ENCODE peak calls at places on chromosomes 3 and 15, in ten cellular contexts. W, O, G, A, Z, D, X, K, V and R are unnamed samples.

GRCh38 chr3:195548046-195548445 is 4.9 kb upstream of the PPP1R2 start:
- DNase-seq in W (no peak), O (no peak), G (no peak), A (no peak), Z (no peak), D (no peak), X (no peak), K (no peak), V (no peak), R (no peak)

GRCh38 chr3:122621112-122621511 is 43.7 kb downstream of the PARP15 start:
- DNase-seq in W (no peak), O (peak), G (no peak), A (no peak), Z (no peak), D (no peak), X (no peak), K (no peak), V (no peak), R (peak)

GRCh38 chr15:29216955-29217354 is 52.7 kb downstream of the NSMCE3 start:
- DNase-seq in W (no peak), O (no peak), G (no peak), A (no peak), Z (no peak), D (no peak), X (no peak), K (no peak), V (no peak), R (no peak)

GRCh38 chr3:10945683-10946287 is 46.8 kb upstream of the SLC6A1 start:
- DNase-seq in W (peak), O (peak), G (peak), A (peak), Z (no peak), D (peak), X (peak), K (peak), V (peak), R (peak)

GRCh38 chr3:51024765-51025681 is 350.3 kb downstream of the DOCK3 start:
- DNase-seq in W (no peak), O (no peak), G (no peak), A (no peak), Z (no peak), D (no peak), X (no peak), K (no peak), V (no peak), R (peak)

GRCh38 chr3:186461141-186461540 is 83.0 kb downstream of the CRYGS start:
- DNase-seq in W (peak), O (no peak), G (peak), A (no peak), Z (no peak), D (no peak), X (peak), K (peak), V (peak), R (no peak)

GRCh38 chr3:45499529-45499928 is 95.0 kb upstream of the LIMD1 start:
- DNase-seq in W (peak), O (no peak), G (no peak), A (no peak), Z (no peak), D (no peak), X (peak), K (peak), V (peak), R (no peak)

GRCh38 chr3:56467108-56467507 is 1.2 kb downstream of the ERC2 start:
- DNase-seq in W (peak), O (peak), G (peak), A (peak), Z (no peak), D (peak), X (peak), K (peak), V (peak), R (peak)

GRCh38 chr15:99142562-99142961 is 37.7 kb downstream of the SYNM start:
- DNase-seq in W (no peak), O (no peak), G (no peak), A (no peak), Z (no peak), D (no peak), X (no peak), K (no peak), V (no peak), R (no peak)

GRCh38 chr3:37712387-37712786 is 149.3 kb upstream of the CTDSPL start:
- DNase-seq in W (no peak), O (no peak), G (no peak), A (no peak), Z (no peak), D (no peak), X (no peak), K (no peak), V (no peak), R (no peak)

GRCh38 chr3:62755285-62755684 is 119.9 kb downstream of the CADPS start:
- DNase-seq in W (no peak), O (no peak), G (peak), A (no peak), Z (no peak), D (no peak), X (no peak), K (peak), V (no peak), R (no peak)

GRCh38 chr3:138942861-138943623 is 3.9 kb downstream of the FOXL2 start:
- DNase-seq in W (no peak), O (no peak), G (no peak), A (no peak), Z (no peak), D (no peak), X (no peak), K (no peak), V (no peak), R (no peak)

GRCh38 chr15:60323322-60323721 is 74.5 kb downstream of the ANXA2 start:
- DNase-seq in W (no peak), O (no peak), G (no peak), A (no peak), Z (no peak), D (no peak), X (no peak), K (no peak), V (no peak), R (no peak)

GRCh38 chr3:178384302-178384939 is 151.8 kb upstream of the KCNMB2 start:
- DNase-seq in W (peak), O (no peak), G (no peak), A (no peak), Z (no peak), D (no peak), X (no peak), K (peak), V (peak), R (no peak)

GRCh38 chr3:186643493-186643892 is 3.3 kb downstream of the FETUB start:
- DNase-seq in W (no peak), O (no peak), G (no peak), A (no peak), Z (no peak), D (no peak), X (no peak), K (no peak), V (no peak), R (peak)

GRCh38 chr15:69031013-69032001 is 16.8 kb downstream of the NOX5 start:
- DNase-seq in W (peak), O (peak), G (no peak), A (peak), Z (no peak), D (peak), X (no peak), K (peak), V (peak), R (peak)

GRCh38 chr3:37174532-37175126 is at the start of gene LRRFIP2:
- DNase-seq in W (peak), O (peak), G (peak), A (no peak), Z (no peak), D (no peak), X (peak), K (peak), V (peak), R (peak)

GRCh38 chr15:28125673-28126651 is 26.8 kb upstream of the OCA2 start:
- DNase-seq in W (peak), O (no peak), G (no peak), A (peak), Z (no peak), D (no peak), X (peak), K (peak), V (peak), R (peak)

GRCh38 chr15:44261007-44261706 is 27.4 kb upstream of the GOLM2 start:
- DNase-seq in W (no peak), O (no peak), G (no peak), A (no peak), Z (no peak), D (no peak), X (no peak), K (no peak), V (no peak), R (no peak)

GRCh38 chr3:148162132-148162531 is 535.6 kb upstream of the AGTR1 start:
- DNase-seq in W (peak), O (no peak), G (no peak), A (no peak), Z (no peak), D (no peak), X (no peak), K (peak), V (no peak), R (no peak)

GRCh38 chr15:56243774-56244236 is at the start of gene RFX7:
- DNase-seq in W (peak), O (peak), G (peak), A (peak), Z (no peak), D (peak), X (peak), K (peak), V (peak), R (peak)

GRCh38 chr3:60325610-60326181 is 925.6 kb downstream of the FHIT start:
- DNase-seq in W (no peak), O (no peak), G (no peak), A (no peak), Z (no peak), D (no peak), X (no peak), K (no peak), V (peak), R (no peak)

GRCh38 chr15:38795471-38796245 is 231.0 kb upstream of the RASGRP1 start:
- DNase-seq in W (no peak), O (no peak), G (no peak), A (no peak), Z (no peak), D (no peak), X (peak), K (peak), V (peak), R (no peak)

GRCh38 chr3:162865466-162865865 is 1368.9 kb downstream of the OTOL1 start:
- DNase-seq in W (no peak), O (no peak), G (no peak), A (no peak), Z (no peak), D (no peak), X (no peak), K (no peak), V (no peak), R (no peak)

GRCh38 chr3:128319741-128320141 is 146.9 kb downstream of the DNAJB8 start:
- DNase-seq in W (no peak), O (no peak), G (no peak), A (no peak), Z (no peak), D (no peak), X (no peak), K (no peak), V (no peak), R (no peak)

GRCh38 chr3:37726445-37727000 is 135.2 kb upstream of the CTDSPL start:
- DNase-seq in W (peak), O (no peak), G (no peak), A (no peak), Z (no peak), D (no peak), X (no peak), K (no peak), V (peak), R (no peak)

GRCh38 chr3:189186093-189186492 is 14.3 kb downstream of the TPRG1 start:
- DNase-seq in W (peak), O (no peak), G (no peak), A (no peak), Z (no peak), D (no peak), X (peak), K (no peak), V (peak), R (no peak)

GRCh38 chr3:135564696-135565095 is 400.8 kb upstream of the PPP2R3A start:
- DNase-seq in W (no peak), O (no peak), G (no peak), A (no peak), Z (no peak), D (no peak), X (no peak), K (no peak), V (no peak), R (no peak)

GRCh38 chr3:139797724-139798343 is 120.1 kb upstream of the NMNAT3 start:
- DNase-seq in W (peak), O (no peak), G (peak), A (no peak), Z (no peak), D (peak), X (peak), K (peak), V (peak), R (peak)

GRCh38 chr3:52912885-52913731 is 15.8 kb upstream of the STIMATE start:
- DNase-seq in W (no peak), O (no peak), G (no peak), A (no peak), Z (no peak), D (no peak), X (no peak), K (no peak), V (no peak), R (no peak)

GRCh38 chr15:49877117-49877860 is 241.7 kb downstream of the ATP8B4 start:
- DNase-seq in W (peak), O (no peak), G (no peak), A (no peak), Z (no peak), D (no peak), X (peak), K (peak), V (peak), R (no peak)

GRCh38 chr3:174614046-174614445 is 245.1 kb upstream of the NAALADL2 start:
- DNase-seq in W (no peak), O (no peak), G (no peak), A (no peak), Z (no peak), D (no peak), X (no peak), K (no peak), V (peak), R (no peak)

GRCh38 chr3:179046497-179047353 is 24.9 kb downstream of the ZMAT3 start:
- DNase-seq in W (no peak), O (peak), G (no peak), A (no peak), Z (no peak), D (no peak), X (peak), K (no peak), V (no peak), R (peak)

GRCh38 chr3:137035631-137036030 is 77.8 kb downstream of the IL20RB start:
- DNase-seq in W (peak), O (no peak), G (no peak), A (no peak), Z (no peak), D (no peak), X (peak), K (peak), V (peak), R (no peak)

GRCh38 chr15:64216722-64217428 is 54.1 kb upstream of the PPIB start:
- DNase-seq in W (peak), O (no peak), G (no peak), A (no peak), Z (no peak), D (no peak), X (no peak), K (peak), V (peak), R (no peak)

GRCh38 chr15:85496146-85496545 is 115.7 kb downstream of the AKAP13 start:
- DNase-seq in W (no peak), O (no peak), G (no peak), A (no peak), Z (no peak), D (no peak), X (no peak), K (no peak), V (no peak), R (no peak)

GRCh38 chr15:64209680-64210334 is 47.0 kb upstream of the PPIB start:
- DNase-seq in W (peak), O (peak), G (peak), A (no peak), Z (no peak), D (no peak), X (peak), K (peak), V (peak), R (peak)

GRCh38 chr3:184761120-184761841 is 49.4 kb upstream of the MAGEF1 start:
- DNase-seq in W (peak), O (no peak), G (no peak), A (no peak), Z (no peak), D (no peak), X (peak), K (no peak), V (peak), R (no peak)

GRCh38 chr3:50194903-50195500 is 3.6 kb downstream of the GNAT1 start:
- DNase-seq in W (no peak), O (peak), G (peak), A (no peak), Z (no peak), D (no peak), X (no peak), K (peak), V (no peak), R (peak)

GRCh38 chr3:23539185-23539584 is 266.6 kb upstream of the UBE2E1 start:
- DNase-seq in W (no peak), O (no peak), G (no peak), A (no peak), Z (no peak), D (no peak), X (no peak), K (no peak), V (no peak), R (no peak)
- TF ChIP-seq CTCF in W (no peak), O (no peak), G (no peak), A (no peak), Z (no peak), D (no peak), X (no peak), K (no peak), V (no peak), R (no peak)

DNA sequence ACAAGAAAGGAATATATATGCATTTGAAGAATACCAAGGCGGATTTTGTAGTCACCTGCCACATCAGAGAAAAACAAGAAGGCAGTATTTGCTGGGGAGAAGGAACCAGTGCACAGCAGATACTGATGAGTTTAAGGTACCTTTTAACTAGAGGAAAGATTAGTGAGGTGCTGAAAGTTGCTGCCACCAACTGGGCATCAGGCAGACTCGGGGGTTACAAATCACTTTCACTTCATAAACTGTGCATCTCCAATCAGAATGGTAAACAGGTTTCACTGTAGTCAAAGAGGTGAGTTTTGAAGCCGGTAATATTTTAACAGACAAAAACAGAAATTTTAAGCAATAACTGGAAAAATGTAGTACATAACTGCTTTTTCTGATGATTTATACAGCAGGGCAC is 4.1 kb downstream of the FBN1 start:
- DNase-seq in W (peak), O (peak), G (peak), A (no peak), Z (no peak), D (no peak), X (peak), K (peak), V (peak), R (peak)
- TF ChIP-seq CTCF in W (peak), O (peak), G (peak), A (no peak), Z (no peak), D (no peak), X (peak), K (peak), V (peak), R (peak)

GRCh38 chr3:114900908-114901307 is 246.2 kb downstream of the ZBTB20 start:
- DNase-seq in W (peak), O (no peak), G (no peak), A (no peak), Z (no peak), D (no peak), X (no peak), K (no peak), V (no peak), R (no peak)
- TF ChIP-seq CTCF in W (no peak), O (no peak), G (no peak), A (no peak), Z (no peak), D (no peak), X (no peak), K (no peak), V (no peak), R (no peak)

DNA sequence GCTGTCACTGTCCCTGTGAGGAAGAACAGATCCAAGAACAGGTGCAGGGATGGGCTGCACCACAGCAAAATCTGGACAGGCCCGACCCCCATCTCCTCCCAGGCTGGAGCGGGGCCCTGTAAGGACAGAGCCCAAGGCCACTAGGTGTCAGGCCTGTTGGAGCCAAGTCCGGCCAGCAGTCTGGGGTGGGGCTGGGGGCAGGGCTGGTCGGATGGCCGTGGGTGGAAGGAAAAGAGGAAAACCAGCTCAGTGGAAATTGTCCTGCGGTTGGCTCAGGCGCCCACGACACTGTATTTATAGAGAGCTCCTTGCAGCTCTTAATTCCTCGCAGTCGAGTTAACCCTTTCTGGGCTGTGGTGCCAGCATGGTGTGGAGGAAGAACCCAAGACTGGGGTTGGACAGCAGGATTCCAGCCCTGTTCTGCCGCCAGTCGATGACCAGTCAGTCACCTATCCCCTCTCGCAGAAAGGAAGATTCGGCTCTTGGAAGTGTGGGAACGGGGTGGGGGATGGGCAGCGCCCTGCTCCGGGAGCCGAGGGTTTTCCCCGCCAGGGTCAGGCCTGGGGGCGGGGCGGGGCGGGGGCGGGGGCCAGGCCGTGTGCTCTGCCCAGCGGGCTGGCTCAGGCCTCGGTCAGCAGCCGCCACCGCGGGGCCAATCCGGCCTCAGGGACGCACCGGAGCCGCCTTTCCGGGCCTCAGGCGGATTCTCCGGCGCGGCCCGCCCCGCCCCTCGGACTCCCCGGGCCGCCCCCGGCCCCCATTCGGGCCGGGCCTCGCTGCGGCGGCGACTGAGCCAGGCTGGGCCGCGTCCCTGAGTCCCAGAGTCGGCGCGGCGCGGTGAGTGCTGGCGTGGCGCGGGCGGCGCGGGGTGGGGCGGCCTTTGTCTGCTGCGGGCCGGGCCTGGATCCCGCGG is at the start of gene CD276:
- DNase-seq in W (peak), O (peak), G (peak), A (peak), Z (no peak), D (peak), X (peak), K (peak), V (peak), R (peak)
- TF ChIP-seq CTCF in W (peak), O (peak), G (peak), A (peak), Z (no peak), D (peak), X (peak), K (peak), V (no peak), R (no peak)

GRCh38 chr3:39275963-39276593 is 3.8 kb downstream of the CX3CR1 start:
- DNase-seq in W (no peak), O (no peak), G (no peak), A (no peak), Z (no peak), D (no peak), X (no peak), K (no peak), V (no peak), R (no peak)

GRCh38 chr3:39271363-39271762 is 8.5 kb downstream of the CX3CR1 start:
- DNase-seq in W (no peak), O (no peak), G (no peak), A (no peak), Z (no peak), D (no peak), X (no peak), K (no peak), V (no peak), R (no peak)

GRCh38 chr3:39272191-39272590 is 7.6 kb downstream of the CX3CR1 start:
- DNase-seq in W (no peak), O (no peak), G (no peak), A (no peak), Z (no peak), D (no peak), X (no peak), K (no peak), V (no peak), R (no peak)

GRCh38 chr3:39275052-39275451 is 4.8 kb downstream of the CX3CR1 start:
- DNase-seq in W (no peak), O (no peak), G (no peak), A (no peak), Z (no peak), D (no peak), X (peak), K (peak), V (no peak), R (no peak)

GRCh38 chr3:39273119-39273518 is 6.7 kb downstream of the CX3CR1 start:
- DNase-seq in W (no peak), O (no peak), G (no peak), A (no peak), Z (no peak), D (no peak), X (no peak), K (no peak), V (no peak), R (no peak)
- TF ChIP-seq CTCF in W (peak), O (no peak), G (no peak), A (no peak), Z (no peak), D (peak), X (no peak), K (no peak), V (peak), R (no peak)